ENCODE peak calls at places on chromosomes 7 and 10, in six cellular contexts. One of them, this sample, is unnamed.

GRCh38 chr10:48577158-48577557 is 27.7 kb downstream of the ARHGAP22 start:
- DNase-seq in activated CD8-positive, alpha-beta memory T cell treated with anti-CD3 and anti-CD28 coated beads for 4 hours: no peak
- DNase-seq in T-helper 9 cell: no peak
- DNase-seq in NCI-H226: no peak
- DNase-seq in activated T-helper 9 cell treated with anti-CD3 and anti-CD28 coated beads, Interleukin-2, amount 50 U/mL, for 16 hours: no peak
- DNase-seq in CD4-positive, CD25-positive, alpha-beta regulatory T cell: no peak
- DNase-seq in this sample: no peak

GRCh38 chr7:142636751-142637150 is 112.5 kb upstream of the PRSS1 start:
- DNase-seq in T-helper 9 cell: no peak
- DNase-seq in activated CD8-positive, alpha-beta memory T cell treated with anti-CD3 and anti-CD28 coated beads for 4 hours: no peak
- DNase-seq in CD4-positive, CD25-positive, alpha-beta regulatory T cell: peak
- DNase-seq in activated T-helper 9 cell treated with anti-CD3 and anti-CD28 coated beads, Interleukin-2, amount 50 U/mL, for 16 hours: no peak
- DNase-seq in NCI-H226: no peak
- DNase-seq in this sample: no peak

GRCh38 chr7:25821225-25821624 is 330.8 kb upstream of the NFE2L3 start:
- DNase-seq in NCI-H226: no peak
- DNase-seq in activated T-helper 9 cell treated with anti-CD3 and anti-CD28 coated beads, Interleukin-2, amount 50 U/mL, for 16 hours: no peak
- DNase-seq in activated CD8-positive, alpha-beta memory T cell treated with anti-CD3 and anti-CD28 coated beads for 4 hours: no peak
- DNase-seq in CD4-positive, CD25-positive, alpha-beta regulatory T cell: no peak
- DNase-seq in T-helper 9 cell: no peak
- DNase-seq in this sample: no peak

GRCh38 chr7:30179016-30179436 is 44.2 kb downstream of the MTURN start:
- DNase-seq in activated T-helper 9 cell treated with anti-CD3 and anti-CD28 coated beads, Interleukin-2, amount 50 U/mL, for 16 hours: no peak
- DNase-seq in NCI-H226: no peak
- DNase-seq in activated CD8-positive, alpha-beta memory T cell treated with anti-CD3 and anti-CD28 coated beads for 4 hours: no peak
- DNase-seq in T-helper 9 cell: no peak
- DNase-seq in CD4-positive, CD25-positive, alpha-beta regulatory T cell: peak
- DNase-seq in this sample: no peak

GRCh38 chr10:47457826-47458225 is 26.1 kb downstream of the ANXA8 start:
- DNase-seq in activated T-helper 9 cell treated with anti-CD3 and anti-CD28 coated beads, Interleukin-2, amount 50 U/mL, for 16 hours: no peak
- DNase-seq in NCI-H226: no peak
- DNase-seq in T-helper 9 cell: no peak
- DNase-seq in CD4-positive, CD25-positive, alpha-beta regulatory T cell: no peak
- DNase-seq in activated CD8-positive, alpha-beta memory T cell treated with anti-CD3 and anti-CD28 coated beads for 4 hours: no peak
- DNase-seq in this sample: no peak

GRCh38 chr10:61284222-61284890 is 168.8 kb downstream of the TMEM26 start:
- DNase-seq in NCI-H226: peak
- DNase-seq in CD4-positive, CD25-positive, alpha-beta regulatory T cell: peak
- DNase-seq in activated CD8-positive, alpha-beta memory T cell treated with anti-CD3 and anti-CD28 coated beads for 4 hours: no peak
- DNase-seq in activated T-helper 9 cell treated with anti-CD3 and anti-CD28 coated beads, Interleukin-2, amount 50 U/mL, for 16 hours: no peak
- DNase-seq in T-helper 9 cell: no peak
- DNase-seq in this sample: no peak

GRCh38 chr7:19144661-19145428 is at the start of gene FERD3L:
- DNase-seq in CD4-positive, CD25-positive, alpha-beta regulatory T cell: no peak
- DNase-seq in NCI-H226: no peak
- DNase-seq in T-helper 9 cell: no peak
- DNase-seq in activated CD8-positive, alpha-beta memory T cell treated with anti-CD3 and anti-CD28 coated beads for 4 hours: no peak
- DNase-seq in activated T-helper 9 cell treated with anti-CD3 and anti-CD28 coated beads, Interleukin-2, amount 50 U/mL, for 16 hours: no peak
- DNase-seq in this sample: no peak

GRCh38 chr10:34001087-34001580 is 666.7 kb upstream of the NRP1 start:
- DNase-seq in T-helper 9 cell: no peak
- DNase-seq in CD4-positive, CD25-positive, alpha-beta regulatory T cell: no peak
- DNase-seq in NCI-H226: peak
- DNase-seq in activated CD8-positive, alpha-beta memory T cell treated with anti-CD3 and anti-CD28 coated beads for 4 hours: no peak
- DNase-seq in activated T-helper 9 cell treated with anti-CD3 and anti-CD28 coated beads, Interleukin-2, amount 50 U/mL, for 16 hours: no peak
- DNase-seq in this sample: no peak

GRCh38 chr7:134613623-134614347 is 32.9 kb upstream of the BPGM start:
- DNase-seq in NCI-H226: peak
- DNase-seq in activated T-helper 9 cell treated with anti-CD3 and anti-CD28 coated beads, Interleukin-2, amount 50 U/mL, for 16 hours: no peak
- DNase-seq in T-helper 9 cell: no peak
- DNase-seq in activated CD8-positive, alpha-beta memory T cell treated with anti-CD3 and anti-CD28 coated beads for 4 hours: no peak
- DNase-seq in CD4-positive, CD25-positive, alpha-beta regulatory T cell: no peak
- DNase-seq in this sample: no peak

This sample was measured in stimulated activated CD8-positive, alpha-beta memory T cell treated with anti-CD3 and anti-CD28 coated beads, Interleukin-7, amount 100 ng/mL, for 1 hour.